ENCODE peak calls at places on chromosomes 5 and 9, in four cellular contexts. W is NAMALWA, L is omental fat pad, R is non-pigmented ciliary epithelial cell. D is an unnamed sample.

GRCh38 chr5:33433303-33434255 is 7.2 kb upstream of the TARS1 start:
- DNase-seq in L (no peak), R (no peak), W (no peak), D (no peak)

GRCh38 chr9:75869236-75869635 is 21.2 kb upstream of the PCSK5 start:
- DNase-seq in R (no peak), L (no peak), W (no peak), D (no peak)

GRCh38 chr9:106657951-106658350 is 205.0 kb upstream of the ZNF462 start:
- DNase-seq in R (no peak), W (no peak), L (no peak), D (no peak)

GRCh38 chr5:169142264-169142970 is 158.5 kb downstream of the SLIT3 start:
- DNase-seq in R (no peak), L (peak), W (no peak), D (no peak)

GRCh38 chr5:68644971-68645370 is 429.4 kb downstream of the PIK3R1 start:
- DNase-seq in L (no peak), R (no peak), W (no peak), D (peak)

GRCh38 chr5:132274050-132274869 is 16.8 kb downstream of the PDLIM4 start:
- DNase-seq in L (no peak), R (no peak), W (no peak), D (no peak)

GRCh38 chr9:137836151-137836830 is 41.3 kb upstream of the CACNA1B start:
- DNase-seq in L (no peak), W (no peak), R (no peak), D (no peak)

GRCh38 chr5:93735378-93735777 is 6.0 kb downstream of the POU5F2 start:
- DNase-seq in W (no peak), L (no peak), R (no peak), D (no peak)

GRCh38 chr9:128145951-128146351 is 3.3 kb upstream of the LCN2 start:
- DNase-seq in W (no peak), L (no peak), R (no peak), D (no peak)

GRCh38 chr5:173454764-173455598 is 126.8 kb upstream of the STC2 start:
- DNase-seq in L (no peak), W (no peak), R (peak), D (peak)

GRCh38 chr5:135834639-135835529 is at the start of gene SLC25A48:
- DNase-seq in W (peak), L (no peak), R (no peak), D (peak)

GRCh38 chr9:34558911-34559615 is 30.5 kb downstream of the CNTFR start:
- DNase-seq in W (no peak), R (no peak), L (no peak), D (no peak)